ENCODE peak calls at places on chromosomes 2 and 18, in five cellular contexts. A is heart right ventricle, S is spleen, L is astrocyte, H is pancreas. P is an unnamed sample. For H3K9me3 and H3K4me1, the result is how much of the 10 kb centered on the place peaks cover.

GRCh38 chr18:75364512-75364911 is 63.0 kb downstream of the SMIM21 start:
- DNase-seq in S (no peak), H (no peak), L (no peak), A (peak), P (no peak)

GRCh38 chr2:212549463-212549862 is 10.9 kb upstream of the ERBB4 start:
- DNase-seq in A (no peak), H (no peak), S (no peak), L (no peak), P (no peak)

GRCh38 chr2:149002891-149003740 is 35.4 kb upstream of the LYPD6B start:
- DNase-seq in H (no peak), A (no peak), L (no peak), S (no peak), P (no peak)

GRCh38 chr18:79884963-79885728 is 66.3 kb downstream of the SLC66A2 start:
- DNase-seq in S (peak), H (no peak), A (no peak), L (no peak), P (no peak)

GRCh38 chr18:23599809-23600208 is 13.5 kb upstream of the NPC1 start:
- DNase-seq in L (no peak), H (no peak), S (no peak), A (no peak), P (no peak)

GRCh38 chr18:75256376-75256775 is 45.8 kb downstream of the TSHZ1 start:
- DNase-seq in S (no peak), H (no peak), L (no peak), A (no peak), P (no peak)

GRCh38 chr18:50277935-50278334 is 3.4 kb downstream of the MBD1 start:
- DNase-seq in S (no peak), H (no peak), A (no peak), L (peak), P (no peak)

GRCh38 chr2:169109502-169110409 is 40.4 kb downstream of the DHRS9 start:
- DNase-seq in A (peak), L (peak), S (peak), H (peak), P (peak)

GRCh38 chr2:59177748-59178147 is 936.6 kb upstream of the FANCL start:
- DNase-seq in A (no peak), H (no peak), L (no peak), S (no peak), P (no peak)

GRCh38 chr2:56474412-56475158 is 290.8 kb downstream of the CCDC85A start:
- DNase-seq in A (peak), L (peak), H (no peak), S (no peak), P (no peak)

GRCh38 chr2:42962521-42962953 is 170.2 kb upstream of the HAAO start:
- DNase-seq in L (no peak), S (no peak), A (no peak), H (no peak), P (no peak)

GRCh38 chr2:154452906-154453493 is 245.5 kb upstream of the KCNJ3 start:
- DNase-seq in S (no peak), H (no peak), A (no peak), L (no peak), P (no peak)

DNA sequence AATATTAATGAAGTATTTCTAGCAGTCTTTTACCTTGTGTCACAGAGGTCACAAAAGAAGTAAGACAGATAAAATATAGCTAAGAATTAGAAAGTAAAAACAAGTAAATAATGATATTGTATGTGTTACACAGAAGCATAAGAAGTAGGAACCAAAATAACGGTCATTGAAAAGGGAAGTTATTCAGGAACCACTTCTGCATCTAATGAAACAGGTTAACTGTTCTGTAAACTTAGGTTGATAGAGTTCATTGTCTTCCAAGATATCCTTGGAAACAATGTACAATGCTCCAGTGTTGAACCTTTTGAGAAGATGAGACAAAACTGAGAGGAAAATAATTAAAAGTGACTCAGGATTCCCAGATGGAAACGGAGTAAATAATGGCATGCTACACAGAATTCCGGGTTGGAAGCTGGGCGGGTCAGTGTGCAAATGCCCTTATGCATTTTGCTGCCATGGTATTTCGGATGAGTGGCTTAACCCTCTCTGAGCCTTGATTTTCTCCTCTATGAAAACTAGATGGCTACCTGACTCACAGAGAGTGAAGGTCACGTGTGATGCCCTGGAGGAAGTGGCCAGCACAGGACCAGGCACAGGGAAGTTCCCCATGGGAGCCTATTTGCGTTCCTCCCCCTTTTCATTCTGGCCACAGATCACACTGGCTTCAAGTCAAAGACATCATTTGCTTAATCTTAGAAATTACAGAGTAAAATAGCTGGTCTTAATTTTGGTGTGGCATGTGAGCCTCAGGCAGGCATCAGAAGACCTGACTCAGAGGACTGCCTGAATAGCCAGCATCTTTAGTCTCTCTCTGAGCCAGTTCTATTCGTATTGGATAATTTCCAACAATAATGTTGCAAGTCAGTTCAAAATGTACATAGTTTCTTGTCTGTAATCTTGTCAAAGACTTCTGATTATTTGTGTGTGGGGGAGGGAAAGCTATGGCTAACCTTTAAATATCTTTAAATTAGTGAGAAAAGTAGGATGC is 57.4 kb upstream of the CD302 start:
- DNase-seq in S (peak), L (peak), H (no peak), A (no peak), P (no peak)
- H3K27ac ChIP-seq in S (peak), L (no peak), H (no peak), A (no peak), P (no peak)

GRCh38 chr2:28663359-28663758 is 88.3 kb upstream of the PPP1CB start:
- DNase-seq in S (no peak), A (no peak), H (no peak), L (no peak), P (no peak)

GRCh38 chr2:28664120-28664842 is 87.3 kb upstream of the PPP1CB start:
- DNase-seq in L (no peak), S (no peak), H (no peak), A (no peak), P (peak)

GRCh38 chr2:28662044-28662443 is 89.6 kb upstream of the PPP1CB start:
- DNase-seq in L (no peak), H (no peak), A (no peak), S (no peak), P (no peak)

GRCh38 chr2:28661589-28662001 is 90.0 kb upstream of the PPP1CB start:
- DNase-seq in A (peak), L (peak), H (peak), S (no peak), P (peak)

GRCh38 chr2:28662468-28663095 is 89.0 kb upstream of the PPP1CB start:
- DNase-seq in H (no peak), L (peak), S (no peak), A (no peak), P (peak)
- H3K9me3 ChIP-seq in H (under half), L (under half), S (under half), A (under half), P (under half)

GRCh38 chr2:50635824-50636223 is 396.1 kb downstream of the NRXN1 start:
- DNase-seq in L (no peak), A (no peak), S (no peak), H (no peak), P (no peak)
- H3K4me1 ChIP-seq in L (under half), A (under half), S (under half), H (under half), P (under half)

GRCh38 chr2:16069663-16069932 is 129.2 kb downstream of the MYCN start:
- DNase-seq in H (no peak), L (no peak), S (no peak), A (no peak), P (no peak)
- H3K27ac ChIP-seq in H (peak), L (no peak), S (no peak), A (no peak), P (peak)

GRCh38 chr2:239600194-239600593 is 199.4 kb upstream of the HDAC4 start:
- DNase-seq in H (no peak), A (no peak), S (peak), L (no peak), P (no peak)

GRCh38 chr2:239600650-239601049 is 199.8 kb upstream of the HDAC4 start:
- DNase-seq in L (no peak), S (peak), A (no peak), H (no peak), P (no peak)

GRCh38 chr2:239598011-239598731 is 197.4 kb upstream of the HDAC4 start:
- DNase-seq in S (peak), H (no peak), A (no peak), L (no peak), P (no peak)

GRCh38 chr2:239598732-239599090 is 197.9 kb upstream of the HDAC4 start:
- DNase-seq in L (no peak), H (no peak), S (peak), A (no peak), P (no peak)

GRCh38 chr2:239599299-239599698 is 198.5 kb upstream of the HDAC4 start:
- DNase-seq in L (no peak), H (no peak), A (no peak), S (peak), P (no peak)
- H3K9me3 ChIP-seq in L (under half), H (under half), A (under half), S (under half), P (under half)

GRCh38 chr2:88355486-88355885 is 97.0 kb downstream of the FOXI3 start:
- DNase-seq in H (no peak), S (no peak), A (no peak), L (no peak), P (no peak)
- H3K4me1 ChIP-seq in H (under half), S (under half), A (under half), L (under half), P (under half)

DNA sequence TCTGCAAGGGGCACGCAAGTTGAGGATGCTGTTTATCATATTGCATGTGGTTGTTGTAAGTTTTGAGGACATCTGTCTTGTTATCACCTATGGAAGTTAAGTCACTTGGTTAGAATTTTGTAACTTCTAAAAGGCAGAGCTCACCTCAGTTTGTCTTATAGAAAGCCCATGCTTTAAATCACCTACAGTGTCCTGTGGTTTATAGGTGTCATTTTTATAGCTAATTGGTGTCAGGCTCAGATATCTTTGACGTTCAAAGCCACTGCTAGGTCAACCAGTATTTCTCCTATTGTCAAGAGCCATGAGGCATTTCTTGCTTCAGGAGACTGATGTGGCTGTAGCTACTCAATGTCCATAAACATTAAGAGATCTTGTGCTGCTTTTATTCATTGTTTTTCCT is 16.8 kb downstream of the ZNF532 start:
- DNase-seq in L (no peak), A (no peak), S (no peak), H (no peak), P (no peak)
- H3K27ac ChIP-seq in L (no peak), A (no peak), S (peak), H (no peak), P (no peak)

P was measured in right cardiac atrium.